ENCODE peak calls at places on chromosome 9, in ten cellular contexts. W, A, R, T, C, M, F, P, G and D are unnamed samples. For H3K9me3, the result is how much of the 10 kb centered on the place peaks cover.

GRCh38 chr9:34562136-34562745 is 27.3 kb downstream of the CNTFR start:
- DNase-seq in W (no peak), A (no peak), R (peak), T (no peak), C (no peak), M (no peak), F (no peak), P (peak), G (no peak), D (peak)

GRCh38 chr9:6305954-6306563 is 22.1 kb upstream of the TPD52L3 start:
- DNase-seq in W (no peak), A (no peak), R (no peak), T (peak), C (no peak), M (no peak), F (peak), P (no peak), G (no peak), D (no peak)

GRCh38 chr9:32992596-32993238 is 8.7 kb downstream of the APTX start:
- DNase-seq in W (no peak), A (no peak), R (no peak), T (no peak), C (no peak), M (no peak), F (no peak), P (no peak), G (no peak), D (no peak)

GRCh38 chr9:128634651-128635262 is 21.9 kb downstream of the DYNC2I2 start:
- DNase-seq in W (no peak), A (no peak), R (no peak), T (no peak), C (peak), M (no peak), F (no peak), P (no peak), G (no peak), D (no peak)

GRCh38 chr9:83744206-83744605 is 36.4 kb upstream of the UBQLN1 start:
- DNase-seq in W (no peak), A (no peak), R (no peak), T (no peak), C (no peak), M (no peak), F (no peak), P (no peak), G (no peak), D (no peak)

GRCh38 chr9:129776566-129776937 is 23.7 kb upstream of the PTGES start:
- DNase-seq in W (no peak), A (no peak), R (no peak), T (no peak), C (no peak), M (peak), F (peak), P (no peak), G (no peak), D (no peak)

GRCh38 chr9:134291961-134292871 is 34.0 kb upstream of the RXRA start:
- DNase-seq in W (no peak), A (no peak), R (no peak), T (no peak), C (no peak), M (peak), F (no peak), P (no peak), G (no peak), D (no peak)

GRCh38 chr9:125763373-125763772 is 16.2 kb downstream of the PBX3 start:
- DNase-seq in W (no peak), A (no peak), R (no peak), T (no peak), C (no peak), M (no peak), F (peak), P (no peak), G (no peak), D (no peak)

GRCh38 chr9:136177224-136177623 is 27.7 kb downstream of the LHX3 start:
- DNase-seq in W (no peak), A (no peak), R (no peak), T (no peak), C (no peak), M (no peak), F (no peak), P (no peak), G (no peak), D (no peak)

GRCh38 chr9:69034071-69034470 is 1.5 kb upstream of the FXN start:
- DNase-seq in W (no peak), A (no peak), R (no peak), T (no peak), C (no peak), M (no peak), F (no peak), P (no peak), G (no peak), D (no peak)

GRCh38 chr9:96130970-96131369 is 171.0 kb downstream of the HSD17B3 start:
- DNase-seq in W (no peak), A (no peak), R (no peak), T (no peak), C (no peak), M (no peak), F (no peak), P (no peak), G (no peak), D (no peak)

GRCh38 chr9:87370003-87370685 is 127.5 kb upstream of the DAPK1 start:
- DNase-seq in W (no peak), A (no peak), R (no peak), T (no peak), C (no peak), M (no peak), F (peak), P (no peak), G (no peak), D (no peak)

GRCh38 chr9:77177894-77178794 is 810 bp downstream of the VPS13A start:
- DNase-seq in W (peak), A (peak), R (peak), T (peak), C (peak), M (peak), F (peak), P (peak), G (no peak), D (peak)

GRCh38 chr9:104860280-104860679 is 67.7 kb downstream of the ABCA1 start:
- DNase-seq in W (no peak), A (no peak), R (no peak), T (peak), C (no peak), M (no peak), F (no peak), P (no peak), G (no peak), D (no peak)

GRCh38 chr9:6150483-6150882 is 65.1 kb upstream of the IL33 start:
- DNase-seq in W (no peak), A (no peak), R (no peak), T (no peak), C (no peak), M (no peak), F (no peak), P (no peak), G (no peak), D (no peak)

GRCh38 chr9:130970052-130970451 is 31.0 kb upstream of the FIBCD1 start:
- DNase-seq in W (no peak), A (no peak), R (no peak), T (no peak), C (no peak), M (no peak), F (no peak), P (no peak), G (no peak), D (no peak)

GRCh38 chr9:114283551-114284111 is 39.3 kb upstream of the ORM1 start:
- DNase-seq in W (no peak), A (no peak), R (peak), T (no peak), C (peak), M (peak), F (no peak), P (no peak), G (no peak), D (peak)

GRCh38 chr9:36728651-36729520 is 156.2 kb downstream of the MELK start:
- DNase-seq in W (peak), A (peak), R (peak), T (peak), C (peak), M (no peak), F (peak), P (peak), G (peak), D (peak)

GRCh38 chr9:109868222-109868621 is 88.2 kb downstream of the PALM2AKAP2 start:
- DNase-seq in W (no peak), A (no peak), R (no peak), T (no peak), C (no peak), M (no peak), F (peak), P (no peak), G (no peak), D (peak)

DNA sequence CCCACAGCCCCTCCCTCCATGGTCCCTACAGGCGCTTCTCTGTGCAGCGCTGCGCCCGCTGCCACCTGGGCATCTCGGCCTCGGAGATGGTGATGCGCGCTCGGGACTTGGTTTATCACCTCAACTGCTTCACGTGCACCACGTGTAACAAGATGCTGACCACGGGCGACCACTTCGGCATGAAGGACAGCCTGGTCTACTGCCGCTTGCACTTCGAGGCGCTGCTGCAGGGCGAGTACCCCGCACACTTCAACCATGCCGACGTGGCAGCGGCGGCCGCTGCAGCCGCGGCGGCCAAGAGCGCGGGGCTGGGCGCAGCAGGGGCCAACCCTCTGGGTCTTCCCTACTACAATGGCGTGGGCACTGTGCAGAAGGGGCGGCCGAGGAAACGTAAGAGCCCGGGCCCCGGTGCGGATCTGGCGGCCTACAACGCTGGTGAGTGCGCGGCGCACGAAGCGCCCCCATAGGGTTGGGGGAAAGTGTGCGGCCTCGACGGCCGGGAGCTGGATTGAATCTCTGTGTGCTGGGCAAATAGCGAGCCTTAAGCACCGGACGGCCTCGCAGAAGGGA is 3.6 kb downstream of the LHX2 start:
- DNase-seq in W (no peak), A (no peak), R (no peak), T (no peak), C (peak), M (no peak), F (no peak), P (no peak), G (no peak), D (peak)
- TF ChIP-seq CTCF in W (no peak), A (no peak), R (no peak), T (no peak), C (no peak), M (no peak), F (no peak), P (no peak), G (no peak), D (peak)

GRCh38 chr9:8332871-8333270 is 533.3 kb upstream of the DMAC1 start:
- DNase-seq in W (no peak), A (no peak), R (no peak), T (no peak), C (no peak), M (no peak), F (no peak), P (no peak), G (no peak), D (no peak)

GRCh38 chr9:8337834-8338233 is 538.3 kb upstream of the DMAC1 start:
- DNase-seq in W (no peak), A (no peak), R (no peak), T (no peak), C (no peak), M (no peak), F (no peak), P (no peak), G (no peak), D (peak)

GRCh38 chr9:8331507-8331906 is 531.9 kb upstream of the DMAC1 start:
- DNase-seq in W (no peak), A (no peak), R (no peak), T (no peak), C (no peak), M (peak), F (no peak), P (no peak), G (no peak), D (no peak)

GRCh38 chr9:8329561-8330283 is 530.1 kb upstream of the DMAC1 start:
- DNase-seq in W (peak), A (peak), R (peak), T (no peak), C (no peak), M (no peak), F (no peak), P (no peak), G (no peak), D (peak)

GRCh38 chr9:8332296-8332695 is 532.7 kb upstream of the DMAC1 start:
- DNase-seq in W (no peak), A (no peak), R (no peak), T (no peak), C (no peak), M (no peak), F (peak), P (no peak), G (no peak), D (no peak)
- H3K9me3 ChIP-seq in W (under half), A (under half), R (under half), T (under half), C (under half), M (under half), F (under half), P (under half), G (under half), D (under half)

DNA sequence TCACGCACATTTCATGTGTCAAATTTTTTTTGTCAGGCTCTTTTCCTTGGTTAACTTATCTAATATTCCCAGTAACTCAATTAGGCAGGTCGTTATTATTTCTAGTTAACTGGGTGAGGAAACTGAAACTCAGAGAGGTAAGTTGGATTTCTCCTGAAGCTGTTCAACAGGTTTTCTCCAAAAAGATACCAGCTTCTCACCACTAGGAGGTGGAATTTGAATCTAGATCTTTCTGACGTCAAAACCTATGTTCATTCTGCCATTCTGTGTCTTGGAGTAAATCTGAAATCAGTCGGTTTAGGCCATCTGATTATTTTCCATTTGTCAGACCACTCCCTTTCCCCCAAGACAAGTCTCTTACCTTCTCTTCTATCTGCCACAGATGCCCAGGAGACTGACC is 572.9 kb downstream of the ACTL7B start:
- DNase-seq in W (no peak), A (no peak), R (no peak), T (no peak), C (no peak), M (no peak), F (no peak), P (no peak), G (no peak), D (no peak)
- TF ChIP-seq CTCF in W (peak), A (peak), R (no peak), T (no peak), C (peak), M (peak), F (peak), P (peak), G (no peak), D (peak)

GRCh38 chr9:137969008-137969407 is 91.4 kb downstream of the CACNA1B start:
- DNase-seq in W (no peak), A (no peak), R (no peak), T (no peak), C (peak), M (peak), F (no peak), P (peak), G (no peak), D (peak)

GRCh38 chr9:137970686-137971476 is 93.3 kb downstream of the CACNA1B start:
- DNase-seq in W (no peak), A (no peak), R (no peak), T (no peak), C (peak), M (peak), F (no peak), P (peak), G (no peak), D (no peak)

GRCh38 chr9:137968235-137968634 is 90.7 kb downstream of the CACNA1B start:
- DNase-seq in W (no peak), A (no peak), R (no peak), T (no peak), C (peak), M (peak), F (no peak), P (peak), G (no peak), D (peak)

GRCh38 chr9:137970098-137970497 is 92.5 kb downstream of the CACNA1B start:
- DNase-seq in W (no peak), A (no peak), R (no peak), T (no peak), C (peak), M (peak), F (no peak), P (no peak), G (no peak), D (no peak)

GRCh38 chr9:137969685-137970084 is 92.1 kb downstream of the CACNA1B start:
- DNase-seq in W (no peak), A (no peak), R (no peak), T (no peak), C (peak), M (no peak), F (no peak), P (no peak), G (no peak), D (no peak)
- H3K9me3 ChIP-seq in W (under half), A (under half), R (under half), T (under half), C (under half), M (under half), F (under half), P (under half), G (under half), D (under half)

DNA sequence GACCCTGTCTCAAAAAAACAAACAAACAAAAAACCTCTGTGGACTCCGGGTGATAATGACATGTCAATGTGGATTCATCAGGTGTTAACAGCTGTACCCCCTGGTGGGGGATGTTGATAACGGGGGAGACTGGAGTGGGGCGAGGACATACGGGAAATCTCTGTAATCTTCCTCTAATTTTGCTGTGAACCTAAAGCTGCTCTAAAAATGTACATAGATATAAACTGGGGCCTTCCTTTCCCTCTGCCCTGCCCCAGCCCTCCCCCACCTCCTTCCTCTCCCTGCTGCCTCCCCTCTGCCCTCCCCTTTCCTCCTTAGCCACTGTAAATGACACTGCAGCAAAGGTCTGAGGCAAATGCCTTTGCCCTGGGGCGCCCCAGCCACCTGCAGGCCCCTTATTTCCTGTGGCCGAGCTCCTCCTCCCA is 1.4 kb upstream of the CEL start:
- DNase-seq in W (no peak), A (no peak), R (no peak), T (peak), C (no peak), M (no peak), F (no peak), P (no peak), G (no peak), D (peak)
- TF ChIP-seq CTCF in W (no peak), A (no peak), R (no peak), T (no peak), C (no peak), M (no peak), F (no peak), P (no peak), G (no peak), D (peak)

GRCh38 chr9:18896531-18897179 is 136.4 kb downstream of the SAXO1 start:
- DNase-seq in W (no peak), A (no peak), R (no peak), T (no peak), C (no peak), M (no peak), F (peak), P (no peak), G (no peak), D (peak)
- H3K9me3 ChIP-seq in W (under half), A (under half), R (under half), T (under half), C (under half), M (under half), F (under half), P (under half), G (under half), D (under half)

GRCh38 chr9:1456301-1456999 is 406.3 kb downstream of the DMRT2 start:
- DNase-seq in W (no peak), A (no peak), R (no peak), T (no peak), C (no peak), M (no peak), F (no peak), P (no peak), G (no peak), D (no peak)

GRCh38 chr9:1457460-1457859 is 407.3 kb downstream of the DMRT2 start:
- DNase-seq in W (no peak), A (no peak), R (no peak), T (no peak), C (no peak), M (no peak), F (no peak), P (no peak), G (no peak), D (no peak)

GRCh38 chr9:1462626-1463308 is 412.6 kb downstream of the DMRT2 start:
- DNase-seq in W (no peak), A (no peak), R (no peak), T (no peak), C (no peak), M (no peak), F (no peak), P (no peak), G (no peak), D (no peak)

GRCh38 chr9:1458503-1458902 is 408.3 kb downstream of the DMRT2 start:
- DNase-seq in W (no peak), A (no peak), R (no peak), T (no peak), C (no peak), M (no peak), F (peak), P (no peak), G (no peak), D (no peak)

DNA sequence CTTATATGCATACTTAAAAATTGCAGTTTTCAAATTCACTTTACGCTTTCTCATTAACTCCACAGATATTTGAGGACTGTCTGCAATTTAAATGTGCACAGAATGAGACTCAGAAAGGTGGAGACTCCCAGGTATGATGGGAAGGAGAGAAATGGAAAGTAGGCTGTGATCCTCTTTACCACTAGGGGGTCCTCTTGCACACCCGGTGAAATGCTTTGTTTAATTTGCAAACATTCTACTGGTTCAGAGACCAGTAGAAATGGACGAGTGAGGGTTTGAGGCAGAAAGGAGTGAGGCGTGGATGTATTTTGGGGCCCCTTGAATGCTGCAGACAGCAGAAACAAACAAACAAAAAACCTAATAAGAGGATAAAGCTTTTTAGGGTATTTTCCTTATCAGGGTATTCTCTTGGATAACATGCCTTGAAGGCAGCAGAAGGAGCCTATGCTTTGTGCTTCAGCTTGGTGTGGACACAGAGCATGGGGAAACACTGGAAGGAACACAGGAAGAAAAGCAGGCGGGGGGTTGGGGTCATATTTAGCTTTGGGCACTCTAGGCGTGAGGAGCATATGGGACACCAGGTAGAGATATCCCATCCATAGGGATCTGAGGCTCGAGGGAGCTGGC is 410.1 kb downstream of the DMRT2 start:
- DNase-seq in W (peak), A (peak), R (peak), T (peak), C (no peak), M (no peak), F (no peak), P (no peak), G (no peak), D (peak)
- TF ChIP-seq CTCF in W (peak), A (peak), R (peak), T (peak), C (peak), M (peak), F (peak), P (no peak), G (no peak), D (peak)

DNA sequence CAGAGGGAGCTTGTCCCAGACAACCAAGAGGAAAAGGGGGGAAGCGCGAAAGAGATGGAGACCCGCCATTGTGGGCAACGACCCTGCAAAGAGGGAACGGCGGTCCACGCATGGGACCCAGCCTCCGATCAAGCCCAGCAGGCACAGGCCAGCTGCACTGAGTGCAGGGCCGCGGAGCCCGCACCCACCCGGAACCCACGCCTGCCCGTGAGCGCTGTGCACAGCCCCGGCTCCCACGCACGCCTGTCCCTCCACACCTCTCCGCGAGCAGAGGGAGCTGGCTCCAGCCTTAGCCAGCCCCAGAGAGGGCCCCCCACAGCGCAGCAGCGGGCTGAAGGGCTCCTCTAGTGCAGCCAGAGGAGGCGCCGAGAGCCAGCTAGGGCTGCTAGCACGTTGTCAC is 416.5 kb downstream of the DMRTA1 start:
- DNase-seq in W (no peak), A (no peak), R (no peak), T (no peak), C (no peak), M (peak), F (no peak), P (no peak), G (no peak), D (no peak)
- H3K9me3 ChIP-seq in W (under half), A (under half), R (under half), T (under half), C (under half), M (under half), F (under half), P (under half), G (under half), D (under half)